ENCODE peak calls at places on chromosomes 6 and 20, in nine cellular contexts. One of them, this sample, is unnamed.

GRCh38 chr20:56676001-56676400 is 46.9 kb downstream of the TFAP2C start:
- DNase-seq in left lung: no peak
- DNase-seq in HFFc6: no peak
- DNase-seq in IMR-90: no peak
- DNase-seq in stimulated activated CD8-positive, alpha-beta memory T cell treated with anti-CD3 and anti-CD28 coated beads, Interleukin-4, amount 100 ng/mL, for 24 hours: no peak
- DNase-seq in hippocampal formation: no peak
- DNase-seq in SJCRH30: no peak
- DNase-seq in NCI-H345: no peak
- DNase-seq in type B pancreatic cell: no peak
- DNase-seq in this sample: no peak

GRCh38 chr6:22512716-22513452 is 56.5 kb upstream of the HDGFL1 start:
- DNase-seq in SJCRH30: no peak
- DNase-seq in stimulated activated CD8-positive, alpha-beta memory T cell treated with anti-CD3 and anti-CD28 coated beads, Interleukin-4, amount 100 ng/mL, for 24 hours: no peak
- DNase-seq in NCI-H345: no peak
- DNase-seq in IMR-90: peak
- DNase-seq in type B pancreatic cell: no peak
- DNase-seq in left lung: no peak
- DNase-seq in HFFc6: no peak
- DNase-seq in hippocampal formation: no peak
- DNase-seq in this sample: no peak

GRCh38 chr6:105484238-105485161 is 81.6 kb upstream of the PREP start:
- DNase-seq in hippocampal formation: no peak
- DNase-seq in HFFc6: peak
- DNase-seq in NCI-H345: peak
- DNase-seq in stimulated activated CD8-positive, alpha-beta memory T cell treated with anti-CD3 and anti-CD28 coated beads, Interleukin-4, amount 100 ng/mL, for 24 hours: no peak
- DNase-seq in left lung: no peak
- DNase-seq in type B pancreatic cell: no peak
- DNase-seq in IMR-90: peak
- DNase-seq in SJCRH30: no peak
- DNase-seq in this sample: no peak

GRCh38 chr6:166959906-166960608 is 3.7 kb upstream of the RNASET2 start:
- DNase-seq in IMR-90: no peak
- DNase-seq in SJCRH30: no peak
- DNase-seq in HFFc6: no peak
- DNase-seq in type B pancreatic cell: no peak
- DNase-seq in hippocampal formation: no peak
- DNase-seq in stimulated activated CD8-positive, alpha-beta memory T cell treated with anti-CD3 and anti-CD28 coated beads, Interleukin-4, amount 100 ng/mL, for 24 hours: no peak
- DNase-seq in left lung: no peak
- DNase-seq in NCI-H345: no peak
- DNase-seq in this sample: peak

GRCh38 chr6:106173480-106173879 is 87.3 kb downstream of the PRDM1 start:
- DNase-seq in SJCRH30: no peak
- DNase-seq in stimulated activated CD8-positive, alpha-beta memory T cell treated with anti-CD3 and anti-CD28 coated beads, Interleukin-4, amount 100 ng/mL, for 24 hours: no peak
- DNase-seq in IMR-90: no peak
- DNase-seq in HFFc6: no peak
- DNase-seq in hippocampal formation: no peak
- DNase-seq in left lung: no peak
- DNase-seq in NCI-H345: no peak
- DNase-seq in type B pancreatic cell: no peak
- DNase-seq in this sample: no peak

GRCh38 chr20:44747166-44748004 is 1.7 kb downstream of the KCNK15 start:
- DNase-seq in stimulated activated CD8-positive, alpha-beta memory T cell treated with anti-CD3 and anti-CD28 coated beads, Interleukin-4, amount 100 ng/mL, for 24 hours: peak
- DNase-seq in HFFc6: peak
- DNase-seq in type B pancreatic cell: no peak
- DNase-seq in SJCRH30: peak
- DNase-seq in left lung: no peak
- DNase-seq in IMR-90: peak
- DNase-seq in hippocampal formation: peak
- DNase-seq in NCI-H345: peak
- DNase-seq in this sample: no peak

GRCh38 chr6:105681061-105681460 is 278.2 kb upstream of the PREP start:
- DNase-seq in type B pancreatic cell: no peak
- DNase-seq in SJCRH30: no peak
- DNase-seq in stimulated activated CD8-positive, alpha-beta memory T cell treated with anti-CD3 and anti-CD28 coated beads, Interleukin-4, amount 100 ng/mL, for 24 hours: no peak
- DNase-seq in left lung: no peak
- DNase-seq in hippocampal formation: no peak
- DNase-seq in NCI-H345: no peak
- DNase-seq in HFFc6: no peak
- DNase-seq in IMR-90: no peak
- DNase-seq in this sample: no peak

GRCh38 chr6:90406957-90407356 is 110.3 kb upstream of the BACH2 start:
- DNase-seq in NCI-H345: no peak
- DNase-seq in type B pancreatic cell: no peak
- DNase-seq in HFFc6: no peak
- DNase-seq in SJCRH30: no peak
- DNase-seq in hippocampal formation: no peak
- DNase-seq in left lung: no peak
- DNase-seq in IMR-90: peak
- DNase-seq in stimulated activated CD8-positive, alpha-beta memory T cell treated with anti-CD3 and anti-CD28 coated beads, Interleukin-4, amount 100 ng/mL, for 24 hours: no peak
- DNase-seq in this sample: no peak

GRCh38 chr6:6461138-6461537 is 127.4 kb upstream of the LY86 start:
- DNase-seq in hippocampal formation: no peak
- DNase-seq in left lung: no peak
- DNase-seq in NCI-H345: no peak
- DNase-seq in HFFc6: no peak
- DNase-seq in stimulated activated CD8-positive, alpha-beta memory T cell treated with anti-CD3 and anti-CD28 coated beads, Interleukin-4, amount 100 ng/mL, for 24 hours: no peak
- DNase-seq in IMR-90: no peak
- DNase-seq in type B pancreatic cell: no peak
- DNase-seq in SJCRH30: peak
- DNase-seq in this sample: no peak

GRCh38 chr20:19735446-19735845 is 22.6 kb upstream of the RIN2 start:
- DNase-seq in NCI-H345: no peak
- DNase-seq in stimulated activated CD8-positive, alpha-beta memory T cell treated with anti-CD3 and anti-CD28 coated beads, Interleukin-4, amount 100 ng/mL, for 24 hours: no peak
- DNase-seq in IMR-90: peak
- DNase-seq in hippocampal formation: no peak
- DNase-seq in type B pancreatic cell: no peak
- DNase-seq in HFFc6: peak
- DNase-seq in left lung: no peak
- DNase-seq in SJCRH30: peak
- DNase-seq in this sample: no peak